ENCODE peak calls at places on chromosome 6, in five cellular contexts. Z, F, Y, B and O are unnamed samples.

GRCh38 chr6:161838306-161839035 is 564.6 kb upstream of the AGPAT4 start:
- DNase-seq in Z (no peak), F (no peak), Y (no peak), B (peak), O (no peak)

GRCh38 chr6:164378330-164378729 is 931.1 kb downstream of the C6orf118 start:
- DNase-seq in Z (no peak), F (no peak), Y (no peak), B (no peak), O (no peak)

GRCh38 chr6:47292944-47293343 is 16.8 kb downstream of the TNFRSF21 start:
- DNase-seq in Z (peak), F (no peak), Y (no peak), B (no peak), O (no peak)

GRCh38 chr6:96923400-96923799 is 1.1 kb upstream of the KLHL32 start:
- DNase-seq in Z (no peak), F (no peak), Y (no peak), B (no peak), O (no peak)

GRCh38 chr6:3527797-3528067 is 70.9 kb upstream of the SLC22A23 start:
- DNase-seq in Z (no peak), F (no peak), Y (no peak), B (no peak), O (no peak)

GRCh38 chr6:165850434-165851019 is 187.5 kb upstream of the PDE10A start:
- DNase-seq in Z (peak), F (peak), Y (peak), B (peak), O (peak)

GRCh38 chr6:90241229-90241873 is 55.3 kb downstream of the BACH2 start:
- DNase-seq in Z (no peak), F (no peak), Y (peak), B (peak), O (peak)

GRCh38 chr6:147905721-147906120 is 397.2 kb downstream of the SAMD5 start:
- DNase-seq in Z (no peak), F (no peak), Y (peak), B (no peak), O (no peak)

GRCh38 chr6:42820509-42821340 is 38.9 kb downstream of the BICRAL start:
- DNase-seq in Z (no peak), F (peak), Y (no peak), B (peak), O (no peak)

GRCh38 chr6:52575490-52575868 is 1.4 kb downstream of the TRAM2 start:
- DNase-seq in Z (no peak), F (peak), Y (no peak), B (no peak), O (no peak)

GRCh38 chr6:86456786-86457185 is 480.5 kb upstream of the HTR1E start:
- DNase-seq in Z (no peak), F (no peak), Y (no peak), B (no peak), O (no peak)

GRCh38 chr6:6712258-6712978 is 123.9 kb downstream of the LY86 start:
- DNase-seq in Z (peak), F (peak), Y (no peak), B (no peak), O (peak)

GRCh38 chr6:53375851-53376250 is 27.1 kb upstream of the ELOVL5 start:
- DNase-seq in Z (no peak), F (peak), Y (no peak), B (no peak), O (no peak)

GRCh38 chr6:151175924-151176445 is 63.8 kb upstream of the AKAP12 start:
- DNase-seq in Z (no peak), F (no peak), Y (no peak), B (peak), O (no peak)

GRCh38 chr6:49497308-49497707 is 2.4 kb upstream of the GLYATL3 start:
- DNase-seq in Z (no peak), F (no peak), Y (no peak), B (no peak), O (no peak)

GRCh38 chr6:98975331-98975891 is 27.7 kb upstream of the FBXL4 start:
- DNase-seq in Z (no peak), F (no peak), Y (no peak), B (no peak), O (no peak)

GRCh38 chr6:133108377-133108776 is 132.8 kb upstream of the EYA4 start:
- DNase-seq in Z (no peak), F (peak), Y (peak), B (no peak), O (no peak)

GRCh38 chr6:28337103-28337520 is 1.2 kb upstream of the ZSCAN31 start:
- DNase-seq in Z (no peak), F (peak), Y (no peak), B (no peak), O (no peak)

GRCh38 chr6:52801188-52801841 is 2.3 kb downstream of the GSTA1 start:
- DNase-seq in Z (no peak), F (no peak), Y (no peak), B (no peak), O (no peak)

GRCh38 chr6:72246926-72247325 is 360.6 kb downstream of the RIMS1 start:
- DNase-seq in Z (peak), F (peak), Y (peak), B (peak), O (no peak)

GRCh38 chr6:15254074-15254975 is 8.5 kb downstream of the JARID2 start:
- DNase-seq in Z (no peak), F (peak), Y (peak), B (no peak), O (no peak)

GRCh38 chr6:41781302-41781711 is 725 bp downstream of the PRICKLE4 start:
- DNase-seq in Z (no peak), F (no peak), Y (no peak), B (no peak), O (no peak)

GRCh38 chr6:23990158-23990557 is 135.9 kb upstream of the NRSN1 start:
- DNase-seq in Z (no peak), F (no peak), Y (no peak), B (no peak), O (no peak)

GRCh38 chr6:19382676-19383075 is 454.5 kb upstream of the ID4 start:
- DNase-seq in Z (no peak), F (no peak), Y (no peak), B (no peak), O (no peak)

GRCh38 chr6:30684386-30685156 is 1.9 kb downstream of the PPP1R18 start:
- DNase-seq in Z (peak), F (peak), Y (no peak), B (no peak), O (peak)

GRCh38 chr6:25042599-25042936 is 106.8 kb upstream of the RIPOR2 start:
- DNase-seq in Z (no peak), F (no peak), Y (no peak), B (peak), O (peak)

GRCh38 chr6:138250513-138251247 is 32.4 kb upstream of the PBOV1 start:
- DNase-seq in Z (peak), F (peak), Y (no peak), B (no peak), O (no peak)

GRCh38 chr6:45614488-45615285 is 237.0 kb upstream of the SUPT3H start:
- DNase-seq in Z (peak), F (no peak), Y (no peak), B (no peak), O (no peak)

GRCh38 chr6:63734923-63735322 is 99.3 kb downstream of the PHF3 start:
- DNase-seq in Z (peak), F (no peak), Y (no peak), B (no peak), O (no peak)

GRCh38 chr6:73739097-73739496 is 43.1 kb downstream of the CD109 start:
- DNase-seq in Z (peak), F (peak), Y (peak), B (peak), O (no peak)

GRCh38 chr6:130447374-130447773 is 81.6 kb downstream of the TMEM200A start:
- DNase-seq in Z (peak), F (no peak), Y (no peak), B (no peak), O (no peak)

GRCh38 chr6:70314240-70314639 is 11.4 kb upstream of the COL9A1 start:
- DNase-seq in Z (no peak), F (peak), Y (peak), B (no peak), O (no peak)

GRCh38 chr6:55918639-55919038 is 43.2 kb upstream of the BMP5 start:
- DNase-seq in Z (peak), F (peak), Y (peak), B (no peak), O (no peak)

GRCh38 chr6:41689171-41690008 is 46.0 kb downstream of the TFEB start:
- DNase-seq in Z (no peak), F (peak), Y (peak), B (no peak), O (no peak)

GRCh38 chr6:160349837-160350236 is 1.7 kb downstream of the SLC22A3 start:
- DNase-seq in Z (no peak), F (no peak), Y (no peak), B (no peak), O (no peak)

GRCh38 chr6:160348209-160348551 is at the start of gene SLC22A3:
- DNase-seq in Z (no peak), F (no peak), Y (no peak), B (peak), O (no peak)

GRCh38 chr6:160344281-160344680 is 3.9 kb upstream of the SLC22A3 start:
- DNase-seq in Z (peak), F (no peak), Y (no peak), B (no peak), O (no peak)

GRCh38 chr6:160347259-160348208 is 644 bp upstream of the SLC22A3 start:
- DNase-seq in Z (no peak), F (no peak), Y (no peak), B (peak), O (no peak)

GRCh38 chr6:160348552-160349441 is 619 bp downstream of the SLC22A3 start:
- DNase-seq in Z (peak), F (peak), Y (no peak), B (peak), O (no peak)
- TF ChIP-seq EZH2 in Z (no peak), F (no peak), Y (peak), B (peak), O (no peak)

GRCh38 chr6:105645166-105645565 is 242.3 kb upstream of the PREP start:
- DNase-seq in Z (no peak), F (peak), Y (no peak), B (no peak), O (no peak)

GRCh38 chr6:105648276-105648675 is 245.4 kb upstream of the PREP start:
- DNase-seq in Z (no peak), F (no peak), Y (no peak), B (peak), O (no peak)

GRCh38 chr6:105645958-105646357 is 243.1 kb upstream of the PREP start:
- DNase-seq in Z (no peak), F (no peak), Y (no peak), B (no peak), O (no peak)

GRCh38 chr6:105644073-105644489 is 241.2 kb upstream of the PREP start:
- DNase-seq in Z (no peak), F (no peak), Y (no peak), B (peak), O (no peak)

DNA sequence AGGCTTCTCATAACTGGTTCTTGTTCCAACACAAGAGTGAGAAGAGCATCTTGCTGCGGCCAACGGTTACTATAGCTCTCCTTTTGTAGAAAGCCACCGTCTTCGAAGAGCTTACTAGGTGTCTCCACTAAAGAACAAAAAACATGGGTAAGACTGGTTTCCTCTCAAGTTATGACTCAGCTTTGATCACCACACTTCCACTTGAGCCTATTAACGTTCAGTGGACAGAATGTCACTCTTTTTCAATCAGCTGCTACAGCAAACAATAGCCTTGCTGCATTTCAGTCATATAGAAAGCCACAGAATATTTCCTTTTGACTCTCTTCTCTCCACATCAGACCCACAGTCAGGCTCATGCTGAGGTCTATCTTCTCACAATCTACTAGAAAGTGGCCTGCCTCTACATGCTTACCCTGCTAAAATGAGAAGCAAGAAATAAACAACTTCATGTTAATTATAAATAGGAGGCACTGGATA is 243.5 kb upstream of the PREP start:
- DNase-seq in Z (peak), F (no peak), Y (no peak), B (no peak), O (peak)
- TF ChIP-seq EZH2 in Z (no peak), F (no peak), Y (no peak), B (no peak), O (no peak)

GRCh38 chr6:34146801-34147592 is 1.1 kb upstream of the GRM4 start:
- DNase-seq in Z (peak), F (peak), Y (no peak), B (no peak), O (no peak)
- TF ChIP-seq EZH2 in Z (no peak), F (no peak), Y (no peak), B (no peak), O (no peak)

GRCh38 chr6:1396952-1397868 is 7.8 kb downstream of the FOXF2 start:
- DNase-seq in Z (peak), F (peak), Y (peak), B (peak), O (peak)
- TF ChIP-seq EZH2 in Z (no peak), F (no peak), Y (no peak), B (peak), O (no peak)

DNA sequence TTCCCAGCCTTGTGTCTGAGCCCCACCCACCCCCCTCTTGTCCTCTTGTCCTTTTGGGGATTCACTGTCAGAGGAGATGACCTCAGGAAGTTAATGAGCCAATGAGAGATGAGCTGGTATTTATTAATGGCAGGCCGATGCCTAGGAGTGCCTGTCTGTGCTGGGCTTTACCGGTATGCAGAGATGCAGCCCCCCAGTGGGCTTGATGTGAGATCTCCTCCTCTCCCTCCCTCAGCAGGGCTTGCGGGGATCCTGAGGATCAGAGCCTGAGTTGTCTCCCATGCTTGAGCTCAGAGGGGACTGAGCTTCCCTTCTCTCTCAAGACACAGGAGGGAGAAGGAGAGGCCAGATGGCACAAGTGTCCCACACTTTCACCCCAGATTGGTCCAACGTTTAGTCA is 249.4 kb downstream of the FARS2 start:
- DNase-seq in Z (no peak), F (no peak), Y (no peak), B (peak), O (no peak)
- TF ChIP-seq EZH2 in Z (no peak), F (no peak), Y (no peak), B (no peak), O (no peak)

DNA sequence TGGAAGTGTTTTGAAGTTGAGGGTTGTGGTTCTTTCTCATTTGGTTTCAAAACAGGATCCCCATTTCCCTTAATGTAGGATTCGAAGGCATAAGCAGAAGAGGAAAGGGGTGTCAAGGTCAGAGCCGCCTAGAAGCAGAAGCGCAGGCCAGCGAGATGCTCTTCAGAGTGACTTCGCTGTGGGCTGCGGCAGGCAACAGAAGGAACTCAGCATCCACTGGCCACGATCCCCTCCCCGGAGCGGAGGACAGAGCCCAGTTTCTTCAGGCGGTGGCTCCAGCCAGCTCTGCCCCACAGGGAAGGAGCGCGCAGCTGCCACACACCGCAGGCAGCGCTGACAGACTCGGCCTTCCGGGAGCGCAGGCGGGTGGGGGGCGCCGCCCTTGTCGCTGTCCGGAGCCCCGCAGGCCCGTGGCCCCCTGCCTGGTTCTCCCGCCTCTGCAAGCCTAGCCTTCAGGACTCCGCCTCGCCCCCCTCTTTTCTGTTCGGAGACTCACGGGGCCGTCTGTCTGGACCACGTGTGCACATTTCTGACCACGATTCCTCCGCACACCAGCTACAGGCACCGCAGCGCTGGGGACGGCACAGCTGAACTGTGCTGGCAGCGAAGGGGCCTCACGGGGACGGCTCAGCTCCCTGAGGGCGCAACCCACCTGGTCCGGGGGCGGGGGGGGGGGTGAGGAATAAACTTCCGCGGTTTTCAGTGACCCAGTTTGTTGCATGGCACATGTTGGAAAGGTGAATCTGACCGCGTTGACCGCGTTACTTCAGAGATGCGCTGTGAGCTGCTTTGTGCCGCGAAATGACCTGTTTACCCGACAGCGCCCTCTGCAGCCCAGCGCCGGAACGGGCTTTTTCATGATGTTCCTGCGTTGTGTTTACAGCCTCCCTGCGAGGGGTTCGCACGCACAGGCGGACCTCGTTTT is 26.1 kb downstream of the TTLL2 start:
- DNase-seq in Z (peak), F (peak), Y (peak), B (peak), O (peak)
- TF ChIP-seq EZH2 in Z (no peak), F (no peak), Y (no peak), B (no peak), O (no peak)

GRCh38 chr6:110356778-110357177 is 1.4 kb downstream of the METTL24 start:
- DNase-seq in Z (no peak), F (no peak), Y (peak), B (peak), O (no peak)
- TF ChIP-seq EZH2 in Z (no peak), F (no peak), Y (no peak), B (no peak), O (no peak)

GRCh38 chr6:134315189-134315588 is 2.7 kb downstream of the SGK1 start:
- DNase-seq in Z (no peak), F (no peak), Y (no peak), B (no peak), O (no peak)

GRCh38 chr6:134315974-134316391 is 1.9 kb downstream of the SGK1 start:
- DNase-seq in Z (no peak), F (no peak), Y (no peak), B (peak), O (no peak)

GRCh38 chr6:134316733-134317431 is 1.0 kb downstream of the SGK1 start:
- DNase-seq in Z (no peak), F (no peak), Y (no peak), B (peak), O (no peak)

GRCh38 chr6:134318396-134319281 is 727 bp upstream of the SGK1 start:
- DNase-seq in Z (no peak), F (no peak), Y (no peak), B (no peak), O (no peak)

DNA sequence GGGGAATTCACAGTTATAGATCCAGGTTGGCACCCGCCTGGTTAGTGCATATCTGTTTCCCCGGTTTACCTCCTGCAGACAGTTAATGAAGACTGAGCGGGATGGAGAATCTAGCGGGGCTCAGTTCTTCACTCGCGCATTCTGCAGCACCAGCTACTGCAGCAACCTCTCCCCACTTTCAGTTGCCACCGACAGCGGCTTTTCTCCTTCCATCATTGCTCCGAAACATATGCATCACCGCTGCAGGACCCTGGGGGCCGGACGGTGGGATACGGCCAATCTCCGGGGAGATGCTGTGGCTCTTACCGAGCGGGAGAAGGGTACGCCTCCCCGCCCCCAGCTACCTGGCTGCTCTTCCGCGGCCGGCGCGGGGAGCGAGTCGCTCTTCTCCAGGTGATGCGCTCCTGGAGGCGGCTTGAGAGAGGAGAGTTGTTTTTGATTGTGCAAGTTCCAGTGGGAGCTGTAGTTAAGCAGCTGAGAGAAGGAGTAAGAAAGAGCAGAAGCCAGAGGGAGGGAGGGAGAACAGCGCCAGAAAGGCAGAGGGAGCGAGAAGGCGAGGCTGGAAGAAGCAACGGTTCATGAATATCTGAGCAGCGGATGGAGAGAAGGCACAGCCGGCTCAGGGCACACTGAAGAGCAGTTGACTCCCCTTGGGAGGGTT is at the start of gene SGK1:
- DNase-seq in Z (peak), F (peak), Y (peak), B (peak), O (no peak)
- TF ChIP-seq EZH2 in Z (no peak), F (no peak), Y (no peak), B (no peak), O (no peak)